ENCODE peak calls at places on chromosomes 4 and X, in ten cellular contexts. One of them, this sample, is unnamed.

GRCh38 chr4:82621212-82621611 is 59.4 kb upstream of the TMEM150C start:
- DNase-seq in HT1080: no peak
- DNase-seq in H1: no peak
- DNase-seq in CD4-positive, alpha-beta T cell: no peak
- DNase-seq in nucleus accumbens: no peak
- DNase-seq in CD4-positive, alpha-beta memory T cell: no peak
- DNase-seq in astrocyte of the spinal cord: no peak
- DNase-seq in AG04450: no peak
- DNase-seq in small intestine: peak; percentile 16
- DNase-seq in hippocampal formation: no peak
- DNase-seq in this sample: no peak

GRCh38 chr4:124055896-124056295 is 656.6 kb downstream of the ANKRD50 start:
- DNase-seq in AG04450: no peak
- DNase-seq in HT1080: no peak
- DNase-seq in astrocyte of the spinal cord: no peak
- DNase-seq in nucleus accumbens: no peak
- DNase-seq in hippocampal formation: no peak
- DNase-seq in small intestine: no peak
- DNase-seq in CD4-positive, alpha-beta memory T cell: no peak
- DNase-seq in H1: no peak
- DNase-seq in CD4-positive, alpha-beta T cell: no peak
- DNase-seq in this sample: no peak

GRCh38 chr4:139876328-139876941 is 210.8 kb downstream of the MGST2 start:
- DNase-seq in HT1080: no peak
- DNase-seq in AG04450: no peak
- DNase-seq in small intestine: peak; percentile 28
- DNase-seq in CD4-positive, alpha-beta T cell: no peak
- DNase-seq in H1: no peak
- DNase-seq in CD4-positive, alpha-beta memory T cell: no peak
- DNase-seq in nucleus accumbens: no peak
- DNase-seq in hippocampal formation: no peak
- DNase-seq in astrocyte of the spinal cord: no peak
- DNase-seq in this sample: no peak

GRCh38 chr4:164856396-164856795 is 20.6 kb upstream of the APELA start:
- DNase-seq in H1: no peak
- DNase-seq in nucleus accumbens: no peak
- DNase-seq in CD4-positive, alpha-beta memory T cell: no peak
- DNase-seq in CD4-positive, alpha-beta T cell: no peak
- DNase-seq in HT1080: peak; percentile 45
- DNase-seq in hippocampal formation: no peak
- DNase-seq in small intestine: no peak
- DNase-seq in astrocyte of the spinal cord: no peak
- DNase-seq in AG04450: no peak
- DNase-seq in this sample: no peak

GRCh38 chr4:114132830-114133229 is 153.4 kb upstream of the ARSJ start:
- DNase-seq in CD4-positive, alpha-beta T cell: no peak
- DNase-seq in CD4-positive, alpha-beta memory T cell: no peak
- DNase-seq in small intestine: no peak
- DNase-seq in astrocyte of the spinal cord: no peak
- DNase-seq in HT1080: peak; percentile 20
- DNase-seq in AG04450: no peak
- DNase-seq in nucleus accumbens: no peak
- DNase-seq in hippocampal formation: no peak
- DNase-seq in H1: no peak
- DNase-seq in this sample: no peak

GRCh38 chr4:175369087-175369486 is 443.0 kb downstream of the GPM6A start:
- DNase-seq in nucleus accumbens: no peak
- DNase-seq in CD4-positive, alpha-beta T cell: no peak
- DNase-seq in hippocampal formation: no peak
- DNase-seq in astrocyte of the spinal cord: peak; percentile 72
- DNase-seq in small intestine: no peak
- DNase-seq in AG04450: no peak
- DNase-seq in H1: no peak
- DNase-seq in HT1080: peak; percentile 4
- DNase-seq in CD4-positive, alpha-beta memory T cell: no peak
- DNase-seq in this sample: no peak

GRCh38 chr4:8252301-8253173 is 17.0 kb upstream of the HTRA3 start:
- DNase-seq in hippocampal formation: no peak
- DNase-seq in CD4-positive, alpha-beta T cell: no peak
- DNase-seq in H1: no peak
- DNase-seq in CD4-positive, alpha-beta memory T cell: no peak
- DNase-seq in astrocyte of the spinal cord: no peak
- DNase-seq in HT1080: no peak
- DNase-seq in nucleus accumbens: no peak
- DNase-seq in AG04450: no peak
- DNase-seq in small intestine: no peak
- DNase-seq in this sample: no peak

GRCh38 chrX:130975947-130976346 is 72.9 kb upstream of the ENOX2 start:
- DNase-seq in nucleus accumbens: no peak
- DNase-seq in H1: no peak
- DNase-seq in astrocyte of the spinal cord: peak; percentile 62
- DNase-seq in CD4-positive, alpha-beta T cell: no peak
- DNase-seq in HT1080: peak; percentile 52
- DNase-seq in AG04450: peak; percentile 0
- DNase-seq in hippocampal formation: peak; percentile 9
- DNase-seq in small intestine: peak; percentile 50
- DNase-seq in CD4-positive, alpha-beta memory T cell: peak; percentile 31
- DNase-seq in this sample: peak; percentile 23

GRCh38 chrX:15310117-15310516 is 5.3 kb downstream of the ASB11 start:
- DNase-seq in CD4-positive, alpha-beta T cell: no peak
- DNase-seq in AG04450: no peak
- DNase-seq in hippocampal formation: no peak
- DNase-seq in nucleus accumbens: no peak
- DNase-seq in astrocyte of the spinal cord: no peak
- DNase-seq in CD4-positive, alpha-beta memory T cell: no peak
- DNase-seq in HT1080: no peak
- DNase-seq in small intestine: peak; percentile 5
- DNase-seq in H1: no peak
- DNase-seq in this sample: no peak

GRCh38 chr4:169756971-169757574 is 671 bp downstream of the HPF1 start:
- DNase-seq in AG04450: no peak
- DNase-seq in H1: no peak
- DNase-seq in CD4-positive, alpha-beta memory T cell: no peak
- DNase-seq in small intestine: peak; percentile 1
- DNase-seq in HT1080: no peak
- DNase-seq in nucleus accumbens: no peak
- DNase-seq in hippocampal formation: no peak
- DNase-seq in CD4-positive, alpha-beta T cell: no peak
- DNase-seq in astrocyte of the spinal cord: peak; percentile 6
- DNase-seq in this sample: no peak

GRCh38 chr4:105978684-105979296 is 83.5 kb downstream of the NPNT start:
- DNase-seq in AG04450: no peak
- DNase-seq in H1: no peak
- DNase-seq in small intestine: no peak
- DNase-seq in nucleus accumbens: no peak
- DNase-seq in CD4-positive, alpha-beta T cell: no peak
- DNase-seq in HT1080: peak; percentile 73
- DNase-seq in hippocampal formation: no peak
- DNase-seq in CD4-positive, alpha-beta memory T cell: no peak
- DNase-seq in astrocyte of the spinal cord: peak; percentile 29
- DNase-seq in this sample: no peak

GRCh38 chrX:49876750-49877149 is 2.5 kb upstream of the USP27X start:
- DNase-seq in CD4-positive, alpha-beta memory T cell: peak; percentile 19
- DNase-seq in nucleus accumbens: no peak
- DNase-seq in HT1080: no peak
- DNase-seq in H1: no peak
- DNase-seq in AG04450: no peak
- DNase-seq in CD4-positive, alpha-beta T cell: no peak
- DNase-seq in small intestine: peak; percentile 42
- DNase-seq in astrocyte of the spinal cord: peak; percentile 8
- DNase-seq in hippocampal formation: no peak
- DNase-seq in this sample: no peak